ENCODE peak calls at places on chromosomes 11 and 22, in six cellular contexts. P is brain microvascular endothelial cell, L is heart right ventricle, O is Panc1, I is PC-9, D is GM23338. Y is an unnamed sample.

GRCh38 chr11:90757851-90758494 is 535.1 kb upstream of the CHORDC1 start:
- DNase-seq in P (no peak), L (no peak), O (no peak), I (no peak), D (no peak), Y (no peak)

GRCh38 chr11:133191931-133192330 is 340.4 kb downstream of the OPCML start:
- DNase-seq in P (no peak), L (no peak), O (no peak), I (no peak), D (no peak), Y (no peak)

GRCh38 chr22:28075260-28075981 is 156.4 kb upstream of the PITPNB start:
- DNase-seq in P (peak; percentile 86), L (no peak), O (no peak), I (no peak), D (no peak), Y (peak; percentile 14)

GRCh38 chr11:57299150-57299737 is 25.5 kb downstream of the TNKS1BP1 start:
- DNase-seq in P (no peak), L (no peak), O (no peak), I (no peak), D (no peak), Y (no peak)

GRCh38 chr11:15106201-15106965 is 8.3 kb upstream of the INSC start:
- DNase-seq in P (peak; percentile 56), L (no peak), O (no peak), I (peak; percentile 52), D (no peak), Y (peak; percentile 63)

GRCh38 chr11:47797633-47798032 is 30.5 kb upstream of the FNBP4 start:
- DNase-seq in P (peak; percentile 85), L (no peak), O (peak; percentile 17), I (no peak), D (no peak), Y (peak; percentile 36)

GRCh38 chr11:88411265-88411664 is 73.7 kb upstream of the CTSC start:
- DNase-seq in P (peak; percentile 56), L (no peak), O (no peak), I (peak; percentile 83), D (no peak), Y (peak; percentile 63)

GRCh38 chr11:133504906-133505305 is 27.4 kb downstream of the OPCML start:
- DNase-seq in P (no peak), L (no peak), O (no peak), I (no peak), D (no peak), Y (no peak)

GRCh38 chr11:14288189-14288935 is 70.6 kb downstream of the RRAS2 start:
- DNase-seq in P (peak; percentile 68), L (no peak), O (no peak), I (peak; percentile 71), D (no peak), Y (no peak)

GRCh38 chr22:38228873-38229740 is 27.3 kb downstream of the MAFF start:
- DNase-seq in P (peak; percentile 70), L (no peak), O (no peak), I (peak; percentile 88), D (no peak), Y (peak; percentile 69)

GRCh38 chr22:36986242-36986821 is 32.9 kb downstream of the TST start:
- DNase-seq in P (no peak), L (no peak), O (peak; percentile 5), I (no peak), D (peak; percentile 63), Y (no peak)

GRCh38 chr11:61092908-61093763 is 9.2 kb upstream of the CD5 start:
- DNase-seq in P (no peak), L (no peak), O (no peak), I (no peak), D (no peak), Y (no peak)

GRCh38 chr22:25350551-25350971 is 131.1 kb downstream of the CRYBB2 start:
- DNase-seq in P (no peak), L (no peak), O (no peak), I (no peak), D (peak; percentile 86), Y (no peak)

GRCh38 chr11:132742929-132743328 is 789.4 kb downstream of the OPCML start:
- DNase-seq in P (no peak), L (no peak), O (no peak), I (no peak), D (no peak), Y (no peak)

GRCh38 chr11:94968334-94968958 is 4.9 kb downstream of the CWC15 start:
- DNase-seq in P (no peak), L (no peak), O (no peak), I (peak; percentile 44), D (peak; percentile 18), Y (peak; percentile 26)

GRCh38 chr11:103888541-103888951 is 147.9 kb upstream of the DDI1 start:
- DNase-seq in P (no peak), L (no peak), O (no peak), I (peak; percentile 97), D (no peak), Y (no peak)

GRCh38 chr11:43489869-43490465 is 131.2 kb downstream of the TTC17 start:
- DNase-seq in P (no peak), L (no peak), O (no peak), I (no peak), D (no peak), Y (no peak)

GRCh38 chr11:115527534-115528125 is 23.4 kb upstream of the CADM1 start:
- DNase-seq in P (no peak), L (no peak), O (no peak), I (no peak), D (peak; percentile 84), Y (no peak)

GRCh38 chr11:71397328-71397860 is 50.8 kb downstream of the DHCR7 start:
- DNase-seq in P (no peak), L (no peak), O (no peak), I (no peak), D (no peak), Y (no peak)

GRCh38 chr22:45504703-45505341 is 2.1 kb downstream of the FBLN1 start:
- DNase-seq in P (no peak), L (peak; percentile 63), O (no peak), I (no peak), D (peak; percentile 47), Y (no peak)

GRCh38 chr11:66066751-66067150 is 3.3 kb upstream of the PACS1 start:
- DNase-seq in P (no peak), L (no peak), O (no peak), I (no peak), D (no peak), Y (no peak)
- H3K27ac ChIP-seq in P (no peak overlapping the region), L (peak overlapping the region; percentile 99), O (peak overlapping the region; percentile 40), I (no peak overlapping the region), D (no peak overlapping the region), Y (no peak overlapping the region)

DNA sequence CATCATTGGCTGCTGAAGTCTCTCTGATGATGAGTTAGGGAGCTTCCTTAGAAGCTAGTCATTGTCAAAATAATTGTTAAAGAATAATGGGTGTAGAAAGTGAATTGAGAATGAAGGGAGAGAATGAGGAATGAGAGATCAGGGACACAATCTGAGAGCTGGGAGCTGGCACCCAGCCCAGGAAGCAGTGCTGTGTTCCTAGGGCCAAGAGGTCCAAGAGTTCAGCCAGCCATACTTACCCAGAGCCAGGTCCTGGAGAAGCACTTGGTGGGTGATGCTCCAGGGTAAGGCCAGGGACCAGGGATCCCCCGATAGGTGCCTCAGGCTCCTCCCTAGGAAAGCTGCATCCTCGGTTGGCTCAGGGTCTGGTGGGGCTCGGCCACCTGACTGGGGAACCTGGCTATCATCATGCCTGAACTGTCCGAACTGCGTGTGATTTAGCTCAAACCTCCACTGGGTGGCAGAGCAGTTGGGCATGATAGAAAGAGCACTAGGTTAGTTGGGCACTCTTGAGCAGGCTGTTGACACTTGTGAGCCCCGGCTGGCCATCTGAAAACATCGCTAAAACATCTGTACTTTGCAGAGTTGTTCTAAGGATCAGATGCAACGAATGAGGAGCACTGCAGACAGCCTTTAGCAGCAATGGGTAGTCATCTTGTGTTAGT is 123.9 kb upstream of the NCAM1 start:
- DNase-seq in P (no peak), L (peak; percentile 10), O (no peak), I (no peak), D (peak; percentile 32), Y (no peak)
- TF ChIP-seq CTCF in P (peak; percentile 32), L (peak; percentile 50), O (peak; percentile 35), I (peak; percentile 24), D (peak; percentile 61), Y (no peak)

GRCh38 chr22:22895776-22896445 is 8.3 kb downstream of the IGLL5 start:
- DNase-seq in P (no peak), L (no peak), O (no peak), I (no peak), D (no peak), Y (no peak)
- H3K27ac ChIP-seq in P (no peak overlapping the region), L (no peak overlapping the region), O (no peak overlapping the region), I (no peak overlapping the region), D (no peak overlapping the region), Y (no peak overlapping the region)

DNA sequence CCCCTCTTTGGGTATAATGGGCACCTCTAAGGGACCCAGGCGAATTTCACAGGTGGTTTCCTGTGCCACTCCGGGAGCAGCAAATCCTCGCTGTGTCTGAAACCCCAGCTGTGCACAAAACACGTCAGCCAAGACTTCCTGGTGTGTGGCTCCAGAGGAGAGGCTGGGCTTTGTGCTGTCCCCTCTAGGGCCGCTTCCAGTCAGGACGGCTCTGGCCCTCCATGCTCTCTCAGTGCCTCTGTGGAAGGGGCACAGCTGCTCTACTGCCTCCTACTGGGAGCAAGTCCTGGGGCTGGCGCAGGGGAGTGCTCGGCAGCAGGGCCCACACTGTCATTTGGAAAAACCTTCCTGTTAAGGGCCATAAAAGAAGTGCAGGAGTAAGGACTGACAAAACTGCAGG is 23.7 kb upstream of the ARFGAP3 start:
- DNase-seq in P (no peak), L (no peak), O (no peak), I (no peak), D (peak; percentile 56), Y (no peak)
- TF ChIP-seq CTCF in P (peak; percentile 54), L (no peak), O (no peak), I (no peak), D (peak; percentile 67), Y (no peak)

DNA sequence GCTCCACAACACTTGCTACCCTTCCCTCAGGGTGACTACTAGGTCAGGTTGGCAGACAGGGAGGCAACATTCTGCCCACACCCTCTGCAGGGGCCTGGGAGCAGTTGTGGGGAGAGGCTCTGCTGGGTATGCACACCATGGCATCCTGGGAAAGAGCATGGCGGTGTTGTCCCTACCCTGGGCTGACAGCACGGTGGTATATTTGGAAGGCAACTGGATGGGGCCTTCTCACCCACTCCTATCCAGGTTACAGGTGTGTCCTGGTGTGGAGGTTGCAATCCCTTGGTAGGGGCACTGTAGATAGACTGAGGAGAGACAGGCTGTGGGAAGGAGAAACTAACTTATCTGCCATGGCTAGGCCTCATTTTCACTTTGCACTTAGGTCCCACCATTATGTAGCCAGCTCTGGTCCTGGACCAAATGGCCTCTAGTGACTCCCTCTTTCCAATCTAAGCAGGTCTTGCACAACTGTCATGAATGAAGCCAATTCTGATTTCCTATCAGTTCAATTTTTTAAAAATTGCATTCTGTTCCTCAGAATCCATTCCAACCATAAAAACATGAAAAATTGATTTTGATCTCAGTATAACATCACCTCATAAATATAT is 54.0 kb upstream of the CD44 start:
- DNase-seq in P (no peak), L (no peak), O (no peak), I (no peak), D (no peak), Y (no peak)
- H3K27ac ChIP-seq in P (no peak overlapping the region), L (no peak overlapping the region), O (peak overlapping the region; percentile 98), I (peak overlapping the region; percentile 85), D (no peak overlapping the region), Y (peak overlapping the region; percentile 60)

GRCh38 chr22:19800761-19801244 is 40.2 kb downstream of the TBX1 start:
- DNase-seq in P (peak; percentile 24), L (peak; percentile 20), O (no peak), I (no peak), D (peak; percentile 63), Y (no peak)
- TF ChIP-seq CTCF in P (peak; percentile 75), L (peak; percentile 42), O (no peak), I (peak; percentile 30), D (peak; percentile 63), Y (no peak)